ENCODE peak calls at places on chromosome 1, in eight cellular contexts. W is OCI-LY7, Z is SJSA1, R is PC-3, X is pancreas, U is thoracic aorta, D is cardiac muscle cell, P is endodermal cell. N is an unnamed sample.

GRCh38 chr1:94980909-94981252 is 54.0 kb upstream of the CNN3 start:
- DNase-seq in D (no peak), X (no peak), P (no peak), W (no peak), R (no peak), U (no peak), Z (no peak), N (no peak)

GRCh38 chr1:44621841-44622286 is 52.4 kb downstream of the TMEM53 start:
- DNase-seq in P (no peak), R (no peak), U (no peak), X (no peak), D (no peak), Z (no peak), W (no peak), N (no peak)

GRCh38 chr1:77170687-77171086 is 48.5 kb downstream of the PIGK start:
- DNase-seq in R (no peak), Z (no peak), U (no peak), P (no peak), W (no peak), D (peak; percentile 76), X (no peak), N (no peak)

GRCh38 chr1:65421341-65422174 is 1.1 kb downstream of the LEPR start:
- DNase-seq in W (peak; percentile 10), D (peak; percentile 71), P (no peak), Z (no peak), X (no peak), R (no peak), U (no peak), N (no peak)

GRCh38 chr1:211551628-211552465 is 27.1 kb downstream of the SLC30A1 start:
- DNase-seq in D (peak; percentile 92), R (peak; percentile 50), U (no peak), P (no peak), X (no peak), Z (no peak), W (no peak), N (peak; percentile 66)

GRCh38 chr1:167650266-167651160 is 20.5 kb downstream of the RCSD1 start:
- DNase-seq in Z (no peak), R (no peak), D (no peak), W (peak; percentile 84), P (peak; percentile 44), U (no peak), X (no peak), N (no peak)

GRCh38 chr1:211829343-211830054 is 1.1 kb downstream of the LPGAT1 start:
- DNase-seq in W (no peak), X (peak; percentile 28), Z (peak; percentile 47), R (no peak), D (peak; percentile 17), P (peak; percentile 83), U (no peak), N (no peak)

GRCh38 chr1:210104103-210104502 is 128.5 kb upstream of the SERTAD4 start:
- DNase-seq in U (no peak), R (no peak), P (no peak), X (no peak), Z (no peak), W (no peak), D (no peak), N (no peak)

DNA sequence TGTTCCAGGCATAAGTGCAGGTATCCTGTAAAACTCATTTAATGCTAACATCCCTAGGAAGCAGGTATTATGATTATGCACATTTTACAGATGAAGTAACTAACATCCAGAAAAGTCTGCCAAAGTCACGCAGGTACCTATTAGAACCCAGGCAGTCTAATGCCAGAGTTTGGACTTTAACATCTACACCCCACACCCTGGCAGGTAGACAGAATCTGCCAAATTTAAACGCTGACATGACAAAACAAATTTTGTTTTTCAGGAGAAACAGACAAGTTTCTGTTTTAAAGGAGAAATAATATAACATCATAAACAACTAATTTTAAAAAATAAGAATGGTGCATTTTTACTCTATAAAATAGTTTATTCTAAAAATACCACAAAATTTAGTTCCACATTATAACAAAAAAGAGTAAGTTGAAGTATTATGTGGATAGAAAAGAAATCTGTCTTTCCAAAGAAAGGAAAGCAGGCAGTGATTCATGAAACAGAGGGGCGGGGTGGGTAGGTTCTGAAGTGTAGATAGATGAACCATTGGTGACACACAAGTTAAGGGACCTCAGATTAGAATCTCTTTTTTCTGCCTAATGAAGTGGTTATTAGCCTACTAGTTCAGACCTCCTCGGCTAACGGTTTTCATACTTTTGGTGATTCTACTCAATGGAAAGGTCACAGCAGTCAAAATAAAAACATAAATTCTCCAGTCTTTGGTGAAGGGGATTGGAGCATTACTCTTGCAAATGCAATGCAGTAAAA is 1.7 kb downstream of the ASPM start:
- DNase-seq in D (peak; percentile 42), W (peak; percentile 18), R (peak; percentile 42), P (no peak), X (no peak), Z (no peak), U (no peak), N (no peak)
- H3K4me3 ChIP-seq in D (peak overlapping the region; percentile 87), W (peak overlapping the region; percentile 88), R (peak overlapping the region; percentile 97), P (peak overlapping the region; percentile 98), X (no peak overlapping the region), Z (peak overlapping the region; percentile 71), U (no peak overlapping the region), N (no peak overlapping the region)

DNA sequence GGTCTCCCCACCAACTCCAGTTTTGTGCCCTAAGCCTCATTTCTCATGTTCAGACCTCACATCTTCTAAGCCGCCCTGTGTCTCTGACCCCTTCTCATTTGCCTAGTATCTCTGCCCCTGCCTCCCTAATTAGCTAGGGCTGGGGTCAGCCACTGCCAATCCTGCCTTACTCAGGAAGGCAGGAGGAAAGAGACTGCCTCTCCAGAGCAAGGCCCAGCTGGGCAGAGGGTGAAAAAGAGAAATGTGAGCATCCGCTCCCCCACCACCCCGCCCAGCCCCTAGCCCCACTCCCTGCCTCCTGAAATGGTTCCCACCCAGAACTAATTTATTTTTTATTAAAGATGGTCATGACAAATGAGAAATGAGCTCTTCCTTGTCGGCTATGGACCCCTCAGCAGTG is 11.4 kb downstream of the ADAMTSL4 start:
- DNase-seq in Z (no peak), X (no peak), U (no peak), W (no peak), D (no peak), P (no peak), R (no peak), N (no peak)
- H3K4me1 ChIP-seq in Z (peaks cover 39% of the 10 kb centered on the region), X (peaks cover 45% of the 10 kb centered on the region), U (peaks cover 66% of the 10 kb centered on the region), W (peaks cover 58% of the 10 kb centered on the region), D (peaks cover 31% of the 10 kb centered on the region), P (peaks cover 10% of the 10 kb centered on the region), R (peaks cover 37% of the 10 kb centered on the region), N (peaks cover 85% of the 10 kb centered on the region)

GRCh38 chr1:17047924-17048323 is 5.9 kb downstream of the SDHB start:
- DNase-seq in D (no peak), R (no peak), U (no peak), P (no peak), W (no peak), Z (no peak), X (no peak), N (no peak)

GRCh38 chr1:17045623-17046022 is 8.2 kb downstream of the SDHB start:
- DNase-seq in D (peak; percentile 22), R (no peak), X (no peak), W (peak; percentile 16), Z (no peak), P (no peak), U (no peak), N (no peak)

GRCh38 chr1:17046043-17046657 is 7.7 kb downstream of the SDHB start:
- DNase-seq in D (peak; percentile 79), R (peak; percentile 69), Z (no peak), X (no peak), W (peak; percentile 64), U (no peak), P (no peak), N (no peak)

GRCh38 chr1:17043676-17044075 is 10.2 kb downstream of the SDHB start:
- DNase-seq in Z (no peak), U (no peak), D (no peak), R (no peak), X (no peak), P (no peak), W (no peak), N (no peak)

DNA sequence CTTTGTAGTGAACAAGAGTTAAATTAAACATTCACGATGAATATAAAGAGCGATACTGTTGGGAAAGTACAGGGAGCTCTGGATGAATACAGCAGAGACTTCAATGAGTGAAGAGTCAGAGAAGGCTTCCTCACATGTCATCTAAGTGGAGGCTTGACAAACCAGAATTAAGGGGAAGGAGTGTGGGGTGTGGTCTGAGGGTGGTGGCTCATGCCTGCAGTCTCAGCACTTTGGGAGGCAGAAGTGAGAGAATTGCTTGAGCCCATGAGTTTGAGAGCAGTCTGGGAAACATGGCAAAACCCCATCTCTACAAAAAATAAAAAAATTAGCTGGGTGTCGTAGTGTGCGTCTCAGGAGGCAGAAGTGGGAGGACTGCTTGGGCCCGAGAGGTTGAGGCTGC is 8.7 kb downstream of the SDHB start:
- DNase-seq in W (no peak), X (no peak), P (no peak), D (no peak), U (no peak), R (no peak), Z (no peak), N (no peak)
- H3K27ac ChIP-seq in W (no peak overlapping the region), X (no peak overlapping the region), P (no peak overlapping the region), D (no peak overlapping the region), U (no peak overlapping the region), R (no peak overlapping the region), Z (no peak overlapping the region), N (no peak overlapping the region)

GRCh38 chr1:21550866-21551475 is 41.7 kb downstream of the ALPL start:
- DNase-seq in P (no peak), D (no peak), R (no peak), X (no peak), W (no peak), Z (no peak), U (no peak), N (no peak)

GRCh38 chr1:21550097-21550496 is 40.9 kb downstream of the ALPL start:
- DNase-seq in W (no peak), P (no peak), X (no peak), D (peak; percentile 49), Z (no peak), R (peak; percentile 3), U (no peak), N (no peak)

GRCh38 chr1:21547876-21548275 is 38.7 kb downstream of the ALPL start:
- DNase-seq in X (no peak), W (no peak), U (no peak), D (no peak), P (no peak), R (no peak), Z (no peak), N (no peak)

GRCh38 chr1:21552715-21553114 is 43.5 kb downstream of the ALPL start:
- DNase-seq in Z (peak; percentile 81), D (peak; percentile 97), R (no peak), P (no peak), X (no peak), W (no peak), U (no peak), N (no peak)

DNA sequence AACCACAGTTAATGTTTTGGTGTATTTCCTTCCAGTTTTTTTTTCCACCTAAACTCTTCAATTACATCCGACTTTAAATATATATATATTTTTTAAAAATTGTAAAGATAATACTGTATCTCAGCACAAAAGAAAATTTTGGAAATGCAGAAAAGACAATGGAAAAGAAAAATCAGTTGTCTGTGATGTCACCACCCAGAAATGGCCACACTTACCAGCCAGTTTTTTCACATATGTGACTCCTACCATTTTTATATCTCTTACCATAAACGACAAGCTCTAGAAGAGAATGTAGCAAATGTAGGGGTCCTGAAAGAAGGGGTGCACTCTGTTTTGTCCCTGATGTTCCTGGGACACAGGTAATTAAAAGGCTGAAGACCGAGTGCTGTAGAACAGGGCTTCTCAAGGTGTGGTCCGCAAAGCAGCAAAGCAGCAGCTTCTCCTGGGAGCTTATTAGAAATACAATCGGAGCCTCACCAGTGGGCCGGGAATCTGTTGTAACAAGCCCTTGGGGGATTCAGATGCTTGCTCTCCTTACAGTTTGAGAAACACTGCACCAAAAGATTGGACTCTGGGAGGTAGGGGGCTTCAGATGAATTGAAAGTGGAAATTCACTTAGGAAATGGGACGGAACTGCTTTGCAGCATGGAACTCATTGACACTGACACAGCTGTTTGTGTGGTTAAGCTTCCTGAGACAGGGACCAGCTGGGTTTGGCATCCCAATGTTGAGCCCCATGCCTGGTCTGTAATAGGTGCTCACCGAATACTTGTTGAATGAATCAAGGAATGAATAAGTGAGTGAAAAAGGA is 44.1 kb downstream of the ALPL start:
- DNase-seq in U (no peak), W (no peak), Z (peak; percentile 84), P (peak; percentile 69), X (no peak), D (peak; percentile 80), R (peak; percentile 6), N (no peak)
- H3K4me3 ChIP-seq in U (no peak overlapping the region), W (no peak overlapping the region), Z (peak overlapping the region; percentile 4), P (no peak overlapping the region), X (no peak overlapping the region), D (no peak overlapping the region), R (no peak overlapping the region), N (no peak overlapping the region)

N was measured in esophagus muscularis mucosa.